ENCODE peak calls at places on chromosomes 12 and 14, in nine cellular contexts. M, R, E, H, Q, S, Y, X and O are unnamed samples.
A peak's percentile ranks its signal among the peaks of the same experiment; 100 is the strongest.

GRCh38 chr14:81511110-81511900 is 22.3 kb downstream of the SEL1L start:
- DNase-seq in Y (no peak), S (no peak), E (no peak), H (no peak), R (no peak), M (no peak), Q (no peak), X (no peak), O (no peak)

GRCh38 chr12:131444220-131445164 is 266.4 kb upstream of the SFSWAP start:
- DNase-seq in E (no peak), X (no peak), M (no peak), H (no peak), S (no peak), Y (no peak), Q (no peak), R (no peak), O (no peak)

GRCh38 chr12:115817399-115817798 is 460.1 kb downstream of the MED13L start:
- DNase-seq in E (no peak), X (no peak), Q (no peak), M (no peak), H (no peak), Y (no peak), S (no peak), R (no peak), O (no peak)

GRCh38 chr12:131137009-131137835 is 183.5 kb downstream of the ADGRD1 start:
- DNase-seq in M (no peak), R (no peak), H (no peak), Y (no peak), Q (no peak), S (peak; percentile 17), X (no peak), E (no peak), O (no peak)

GRCh38 chr12:86513206-86513605 is 257.0 kb upstream of the MGAT4C start:
- DNase-seq in S (no peak), R (no peak), Q (no peak), M (no peak), Y (no peak), H (no peak), E (no peak), X (no peak), O (no peak)

GRCh38 chr12:97960741-97961608 is 498.4 kb downstream of the RMST start:
- DNase-seq in H (peak; percentile 7), X (peak; percentile 57), R (peak; percentile 10), M (no peak), E (peak; percentile 53), Q (no peak), S (no peak), Y (no peak), O (no peak)

GRCh38 chr12:123058471-123058870 is 78.0 kb downstream of the ARL6IP4 start:
- DNase-seq in Q (no peak), R (no peak), H (no peak), S (no peak), Y (no peak), M (no peak), E (no peak), X (no peak), O (no peak)

GRCh38 chr12:115873416-115874082 is 403.9 kb downstream of the MED13L start:
- DNase-seq in Y (no peak), X (no peak), H (no peak), Q (no peak), R (no peak), M (no peak), E (no peak), S (no peak), O (no peak)

GRCh38 chr12:24075650-24076049 is 126.2 kb upstream of the SOX5 start:
- DNase-seq in M (no peak), Y (no peak), S (no peak), R (no peak), X (no peak), H (no peak), E (no peak), Q (no peak), O (no peak)

GRCh38 chr12:25480145-25480544 is 72.9 kb downstream of the LMNTD1 start:
- DNase-seq in Q (no peak), Y (no peak), R (no peak), X (no peak), E (no peak), S (no peak), H (no peak), M (no peak), O (no peak)

GRCh38 chr12:50677858-50678257 is 86.0 kb upstream of the ATF1 start:
- DNase-seq in M (no peak), X (no peak), S (no peak), Q (no peak), H (peak; percentile 9), Y (no peak), E (no peak), R (no peak), O (no peak)

GRCh38 chr12:84507914-84508313 is 404.7 kb downstream of the SLC6A15 start:
- DNase-seq in R (peak; percentile 87), Y (peak; percentile 17), S (no peak), M (no peak), E (no peak), H (peak; percentile 10), X (no peak), Q (no peak), O (no peak)

GRCh38 chr12:4272976-4273650 is 449 bp upstream of the CCND2 start:
- DNase-seq in E (peak; percentile 18), Q (no peak), Y (no peak), H (peak; percentile 8), X (no peak), R (no peak), S (no peak), M (no peak), O (no peak)

GRCh38 chr12:4270670-4271432 is 2.7 kb upstream of the CCND2 start:
- DNase-seq in E (peak; percentile 41), H (peak; percentile 39), S (peak; percentile 40), Y (no peak), M (no peak), R (no peak), X (peak; percentile 74), Q (no peak), O (no peak)

GRCh38 chr12:4273651-4274395 is at the start of gene CCND2:
- DNase-seq in Q (peak; percentile 75), X (peak; percentile 88), S (peak; percentile 86), E (peak; percentile 76), Y (peak; percentile 80), R (no peak), H (peak; percentile 83), M (no peak), O (no peak)

GRCh38 chr12:4271433-4272013 is 2.0 kb upstream of the CCND2 start:
- DNase-seq in M (no peak), E (no peak), R (no peak), Q (no peak), H (no peak), Y (no peak), X (no peak), S (no peak), O (no peak)

DNA sequence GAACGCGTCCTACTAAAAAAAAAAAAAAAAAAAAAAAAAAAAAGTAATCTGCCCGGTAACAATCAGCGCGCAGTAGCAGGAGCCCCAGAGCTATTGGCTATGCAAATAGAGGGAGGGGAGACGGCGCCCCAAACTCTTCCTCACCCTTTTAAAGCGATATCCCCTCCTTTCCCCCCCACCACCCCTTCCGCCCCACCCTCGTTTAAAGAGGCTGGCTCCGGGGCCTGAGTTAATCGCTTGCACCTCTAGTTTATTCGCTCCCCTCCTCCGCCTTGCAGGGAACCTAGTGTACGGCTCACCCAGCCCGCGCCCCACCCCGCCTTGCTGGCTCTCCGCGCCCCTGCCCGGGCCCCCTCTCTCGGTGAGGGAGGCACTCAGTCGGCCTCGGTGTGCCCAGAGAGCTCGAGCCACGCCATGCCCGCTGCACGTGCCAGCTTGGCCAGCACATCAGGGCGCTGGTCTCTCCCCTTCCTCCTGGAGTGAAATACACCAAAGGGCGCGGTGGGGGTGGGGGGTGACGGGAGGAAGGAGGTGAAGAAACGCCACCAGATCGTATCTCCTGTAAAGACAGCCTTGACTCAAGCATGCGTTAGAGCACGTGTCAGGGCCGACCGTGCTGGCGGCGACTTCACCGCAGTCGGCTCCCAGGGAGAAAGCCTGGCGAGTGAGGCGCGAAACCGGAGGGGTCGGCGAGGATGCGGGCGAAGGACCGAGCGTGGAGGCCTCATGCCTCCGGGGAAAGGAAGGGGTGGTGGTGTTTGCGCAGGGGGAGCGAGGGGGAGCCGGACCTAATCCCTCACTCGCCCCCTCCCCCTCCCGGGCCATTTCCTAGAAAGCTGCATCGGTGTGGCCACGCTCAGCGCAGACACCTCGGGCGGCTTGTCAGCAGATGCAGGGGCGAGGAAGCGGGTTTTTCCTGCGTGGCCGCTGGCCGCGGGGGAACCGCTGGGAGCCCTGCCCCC is 1.3 kb upstream of the CCND2 start:
- DNase-seq in X (peak; percentile 82), M (no peak), E (peak; percentile 63), Y (peak; percentile 56), H (peak; percentile 67), R (no peak), S (peak; percentile 64), Q (no peak), O (no peak)
- TF ChIP-seq CTCF in X (no peak), M (no peak), E (no peak), Y (no peak), H (no peak), R (no peak), S (no peak), Q (no peak), O (no peak)

DNA sequence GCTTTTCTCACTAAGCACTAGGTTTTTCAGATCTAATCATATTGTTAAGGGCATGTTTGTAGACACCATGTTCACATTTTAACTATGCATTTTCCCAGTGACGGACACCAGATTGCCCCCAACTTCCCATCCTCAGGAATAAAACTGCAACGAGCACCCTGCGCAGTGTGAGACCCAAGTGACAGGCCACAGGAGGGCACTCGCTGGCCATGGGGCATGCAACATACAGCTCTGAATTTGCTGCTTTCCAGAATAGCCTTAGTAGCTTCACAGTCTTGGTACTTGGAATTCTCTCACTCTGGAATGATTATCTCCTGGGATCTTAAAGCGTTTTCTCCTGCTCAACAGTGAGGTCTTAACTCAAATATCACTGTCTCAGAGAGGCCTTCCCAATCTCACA is 983 bp upstream of the DDX47 start:
- DNase-seq in E (no peak), S (no peak), X (no peak), R (no peak), Y (no peak), Q (no peak), H (no peak), M (no peak), O (no peak)
- TF ChIP-seq CTCF in E (no peak), S (no peak), X (no peak), R (no peak), Y (no peak), Q (no peak), H (no peak), M (no peak), O (no peak)

DNA sequence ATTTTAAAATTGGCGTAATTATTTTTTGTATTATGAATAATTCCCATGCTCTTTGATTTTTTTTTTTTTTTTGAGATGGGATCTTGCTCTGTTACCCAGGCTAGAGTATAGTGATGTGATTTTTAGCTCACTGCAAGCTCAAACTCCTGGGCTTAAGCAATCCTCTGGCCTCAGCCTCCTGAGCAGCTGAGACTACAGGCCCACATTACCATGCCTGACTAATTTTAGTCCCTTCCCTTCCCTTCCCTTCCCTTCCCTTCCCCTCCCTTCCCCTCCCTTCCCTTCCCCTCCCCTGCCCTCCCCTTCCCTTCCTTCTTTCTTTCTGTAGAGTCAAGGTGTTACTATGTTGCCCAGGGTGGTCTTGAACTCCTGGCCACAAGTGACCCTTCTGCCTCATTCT is 9.4 kb upstream of the KIF26A start:
- DNase-seq in Y (no peak), H (no peak), E (no peak), M (no peak), Q (no peak), S (no peak), X (no peak), R (no peak), O (no peak)
- TF ChIP-seq CTCF in Y (no peak), H (no peak), E (no peak), M (no peak), Q (no peak), S (no peak), X (no peak), R (no peak), O (no peak)

GRCh38 chr12:102740157-102741032 is 176.6 kb downstream of the PAH start:
- DNase-seq in H (peak; percentile 39), M (no peak), R (no peak), Q (no peak), S (no peak), Y (peak; percentile 7), X (no peak), E (no peak), O (peak; percentile 44)
- TF ChIP-seq CTCF in H (no peak), M (peak; percentile 35), R (peak; percentile 10), Q (no peak), S (no peak), Y (no peak), X (no peak), E (peak; percentile 74), O (peak; percentile 28)